ENCODE peak calls at places on chromosomes 16 and 17, in five cellular contexts. One of them, this sample, is unnamed.

GRCh38 chr17:42845918-42846593 is 1.7 kb downstream of the AOC2 start:
- DNase-seq in brain microvascular endothelial cell: no peak
- DNase-seq in bronchial epithelial cell: no peak
- DNase-seq in epithelial cell of proximal tubule: no peak
- DNase-seq in fibroblast of lung: no peak
- DNase-seq in this sample: no peak

GRCh38 chr17:29740017-29740416 is 117.3 kb upstream of the CORO6 start:
- DNase-seq in brain microvascular endothelial cell: no peak
- DNase-seq in bronchial epithelial cell: no peak
- DNase-seq in epithelial cell of proximal tubule: no peak
- DNase-seq in fibroblast of lung: no peak
- DNase-seq in this sample: no peak

GRCh38 chr16:31010539-31010938 is at the start of gene STX1B:
- DNase-seq in brain microvascular endothelial cell: no peak
- DNase-seq in bronchial epithelial cell: no peak
- DNase-seq in epithelial cell of proximal tubule: no peak
- DNase-seq in fibroblast of lung: peak; percentile 47
- DNase-seq in this sample: peak; percentile 18

GRCh38 chr17:78692460-78693010 is 89.5 kb downstream of the CYTH1 start:
- DNase-seq in brain microvascular endothelial cell: no peak
- DNase-seq in bronchial epithelial cell: no peak
- DNase-seq in epithelial cell of proximal tubule: no peak
- DNase-seq in fibroblast of lung: no peak
- DNase-seq in this sample: no peak

GRCh38 chr16:68798398-68798797 is 44.9 kb upstream of the TANGO6 start:
- DNase-seq in brain microvascular endothelial cell: no peak
- DNase-seq in bronchial epithelial cell: peak; percentile 78
- DNase-seq in epithelial cell of proximal tubule: no peak
- DNase-seq in fibroblast of lung: no peak
- DNase-seq in this sample: no peak

GRCh38 chr16:77556203-77556602 is 121.4 kb upstream of the ADAMTS18 start:
- DNase-seq in brain microvascular endothelial cell: no peak
- DNase-seq in bronchial epithelial cell: no peak
- DNase-seq in epithelial cell of proximal tubule: no peak
- DNase-seq in fibroblast of lung: peak; percentile 48
- DNase-seq in this sample: peak; percentile 46

GRCh38 chr17:57919912-57920311 is 35.3 kb downstream of the CUEDC1 start:
- DNase-seq in brain microvascular endothelial cell: no peak
- DNase-seq in bronchial epithelial cell: no peak
- DNase-seq in epithelial cell of proximal tubule: no peak
- DNase-seq in fibroblast of lung: no peak
- DNase-seq in this sample: no peak

GRCh38 chr17:41870627-41871026 is 5.4 kb upstream of the KLHL11 start:
- DNase-seq in brain microvascular endothelial cell: no peak
- DNase-seq in bronchial epithelial cell: peak; percentile 53
- DNase-seq in epithelial cell of proximal tubule: no peak
- DNase-seq in fibroblast of lung: no peak
- DNase-seq in this sample: no peak

GRCh38 chr16:27365142-27366089 is 36.6 kb upstream of the IL21R start:
- DNase-seq in brain microvascular endothelial cell: peak; percentile 59
- DNase-seq in bronchial epithelial cell: peak; percentile 99
- DNase-seq in epithelial cell of proximal tubule: peak; percentile 15
- DNase-seq in fibroblast of lung: peak; percentile 81
- DNase-seq in this sample: peak; percentile 9

GRCh38 chr17:48767263-48767774 is 38.8 kb upstream of the HOXB13 start:
- DNase-seq in brain microvascular endothelial cell: no peak
- DNase-seq in bronchial epithelial cell: no peak
- DNase-seq in epithelial cell of proximal tubule: no peak
- DNase-seq in fibroblast of lung: no peak
- DNase-seq in this sample: no peak

GRCh38 chr17:82023447-82024241 is 539 bp downstream of the LRRC45 start:
- DNase-seq in brain microvascular endothelial cell: no peak
- DNase-seq in bronchial epithelial cell: no peak
- DNase-seq in epithelial cell of proximal tubule: no peak
- DNase-seq in fibroblast of lung: peak; percentile 16
- DNase-seq in this sample: no peak

GRCh38 chr16:11752856-11753255 is 10.2 kb upstream of the TXNDC11 start:
- DNase-seq in brain microvascular endothelial cell: no peak
- DNase-seq in bronchial epithelial cell: no peak
- DNase-seq in epithelial cell of proximal tubule: no peak
- DNase-seq in fibroblast of lung: no peak
- DNase-seq in this sample: no peak

GRCh38 chr16:31143036-31143888 is 6.6 kb downstream of the PRSS36 start:
- DNase-seq in brain microvascular endothelial cell: no peak
- DNase-seq in bronchial epithelial cell: no peak
- DNase-seq in epithelial cell of proximal tubule: no peak
- DNase-seq in fibroblast of lung: no peak
- DNase-seq in this sample: no peak

GRCh38 chr17:59561042-59561441 is 4.4 kb upstream of the DHX40 start:
- DNase-seq in brain microvascular endothelial cell: peak; percentile 18
- DNase-seq in bronchial epithelial cell: peak; percentile 29
- DNase-seq in epithelial cell of proximal tubule: no peak
- DNase-seq in fibroblast of lung: no peak
- DNase-seq in this sample: peak; percentile 8

GRCh38 chr16:84380405-84380804 is 12.1 kb downstream of the ATP2C2 start:
- DNase-seq in brain microvascular endothelial cell: no peak
- DNase-seq in bronchial epithelial cell: peak; percentile 58
- DNase-seq in epithelial cell of proximal tubule: no peak
- DNase-seq in fibroblast of lung: no peak
- DNase-seq in this sample: no peak

GRCh38 chr16:14018848-14019247 is 52.3 kb upstream of the MRTFB start:
- DNase-seq in brain microvascular endothelial cell: no peak
- DNase-seq in bronchial epithelial cell: no peak
- DNase-seq in epithelial cell of proximal tubule: peak; percentile 30
- DNase-seq in fibroblast of lung: no peak
- DNase-seq in this sample: no peak

GRCh38 chr16:9372934-9373890 is 281.8 kb downstream of the HAPSTR1 start:
- DNase-seq in brain microvascular endothelial cell: no peak
- DNase-seq in bronchial epithelial cell: no peak
- DNase-seq in epithelial cell of proximal tubule: no peak
- DNase-seq in fibroblast of lung: no peak
- DNase-seq in this sample: no peak

GRCh38 chr16:11410382-11411058 is 65.3 kb downstream of the RMI2 start:
- DNase-seq in brain microvascular endothelial cell: no peak
- DNase-seq in bronchial epithelial cell: no peak
- DNase-seq in epithelial cell of proximal tubule: no peak
- DNase-seq in fibroblast of lung: no peak
- DNase-seq in this sample: peak; percentile 31

GRCh38 chr16:66728804-66729203 is 22.6 kb downstream of the DYNC1LI2 start:
- DNase-seq in brain microvascular endothelial cell: no peak
- DNase-seq in bronchial epithelial cell: no peak
- DNase-seq in epithelial cell of proximal tubule: no peak
- DNase-seq in fibroblast of lung: no peak
- DNase-seq in this sample: no peak

GRCh38 chr16:85286970-85287814 is 174.9 kb upstream of the CIBAR2 start:
- DNase-seq in brain microvascular endothelial cell: peak; percentile 23
- DNase-seq in bronchial epithelial cell: no peak
- DNase-seq in epithelial cell of proximal tubule: no peak
- DNase-seq in fibroblast of lung: peak; percentile 63
- DNase-seq in this sample: peak; percentile 48

GRCh38 chr16:53849994-53850393 is 146.0 kb downstream of the FTO start:
- DNase-seq in brain microvascular endothelial cell: no peak
- DNase-seq in bronchial epithelial cell: no peak
- DNase-seq in epithelial cell of proximal tubule: no peak
- DNase-seq in fibroblast of lung: no peak
- DNase-seq in this sample: no peak

GRCh38 chr16:5621826-5622225 is 524.2 kb upstream of the EEF2KMT start:
- DNase-seq in brain microvascular endothelial cell: no peak
- DNase-seq in bronchial epithelial cell: no peak
- DNase-seq in epithelial cell of proximal tubule: no peak
- DNase-seq in fibroblast of lung: no peak
- DNase-seq in this sample: no peak

GRCh38 chr17:35890774-35891155 is 10.6 kb upstream of the CCL5 start:
- DNase-seq in brain microvascular endothelial cell: no peak
- DNase-seq in bronchial epithelial cell: no peak
- DNase-seq in epithelial cell of proximal tubule: no peak
- DNase-seq in fibroblast of lung: no peak
- DNase-seq in this sample: no peak

GRCh38 chr17:66652840-66653507 is 181.9 kb upstream of the CACNG5 start:
- DNase-seq in brain microvascular endothelial cell: peak; percentile 30
- DNase-seq in bronchial epithelial cell: peak; percentile 93
- DNase-seq in epithelial cell of proximal tubule: no peak
- DNase-seq in fibroblast of lung: peak; percentile 53
- DNase-seq in this sample: peak; percentile 11

GRCh38 chr16:646679-647172 is 2.4 kb upstream of the WDR90 start:
- DNase-seq in brain microvascular endothelial cell: no peak
- DNase-seq in bronchial epithelial cell: no peak
- DNase-seq in epithelial cell of proximal tubule: no peak
- DNase-seq in fibroblast of lung: no peak
- DNase-seq in this sample: no peak
- H3K4me3 ChIP-seq in brain microvascular endothelial cell: no peak overlapping the region
- H3K4me3 ChIP-seq in bronchial epithelial cell: no peak overlapping the region
- H3K4me3 ChIP-seq in epithelial cell of proximal tubule: no peak overlapping the region
- H3K4me3 ChIP-seq in fibroblast of lung: no peak overlapping the region
- H3K4me3 ChIP-seq in this sample: no peak overlapping the region

GRCh38 chr17:5035356-5035755 is at the start of gene SLC52A1:
- DNase-seq in brain microvascular endothelial cell: no peak
- DNase-seq in bronchial epithelial cell: peak; percentile 17
- DNase-seq in epithelial cell of proximal tubule: no peak
- DNase-seq in fibroblast of lung: no peak
- DNase-seq in this sample: no peak
- TF ChIP-seq CTCF in brain microvascular endothelial cell: no peak
- TF ChIP-seq CTCF in bronchial epithelial cell: no peak
- TF ChIP-seq CTCF in epithelial cell of proximal tubule: no peak
- TF ChIP-seq CTCF in fibroblast of lung: no peak
- TF ChIP-seq CTCF in this sample: no peak

GRCh38 chr17:8122391-8122922 is 1.4 kb downstream of the HES7 start:
- DNase-seq in brain microvascular endothelial cell: no peak
- DNase-seq in bronchial epithelial cell: no peak
- DNase-seq in epithelial cell of proximal tubule: no peak
- DNase-seq in fibroblast of lung: peak; percentile 45
- DNase-seq in this sample: peak; percentile 44
- H3K4me3 ChIP-seq in brain microvascular endothelial cell: peak overlapping the region; percentile 66
- H3K4me3 ChIP-seq in bronchial epithelial cell: peak overlapping the region; percentile 45
- H3K4me3 ChIP-seq in epithelial cell of proximal tubule: peak overlapping the region; percentile 75
- H3K4me3 ChIP-seq in fibroblast of lung: peak overlapping the region; percentile 63
- H3K4me3 ChIP-seq in this sample: peak overlapping the region; percentile 69

DNA sequence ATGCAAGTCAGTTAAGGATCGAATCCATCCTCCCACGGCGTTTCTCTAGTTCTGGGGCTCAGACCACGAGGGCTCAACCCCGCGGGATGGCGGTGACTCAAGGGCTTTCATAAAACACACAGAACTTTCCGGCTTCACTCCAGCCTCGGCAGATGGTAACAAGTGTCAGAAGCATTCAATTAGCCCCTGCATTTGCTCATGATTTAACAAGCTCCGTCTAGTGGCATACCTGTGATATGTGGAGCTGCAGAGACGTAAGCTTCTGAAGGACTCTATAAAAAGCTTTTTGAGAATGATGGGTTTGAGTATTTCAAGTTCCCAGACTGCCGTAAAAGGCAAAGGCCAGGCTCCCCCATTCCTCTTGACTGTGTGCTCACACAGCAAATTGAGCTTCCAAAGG is 91.3 kb upstream of the SEC14L1 start:
- DNase-seq in brain microvascular endothelial cell: no peak
- DNase-seq in bronchial epithelial cell: peak; percentile 37
- DNase-seq in epithelial cell of proximal tubule: no peak
- DNase-seq in fibroblast of lung: peak; percentile 25
- DNase-seq in this sample: no peak
- TF ChIP-seq CTCF in brain microvascular endothelial cell: no peak
- TF ChIP-seq CTCF in bronchial epithelial cell: peak; percentile 8
- TF ChIP-seq CTCF in epithelial cell of proximal tubule: peak; percentile 5
- TF ChIP-seq CTCF in fibroblast of lung: no peak
- TF ChIP-seq CTCF in this sample: no peak

GRCh38 chr17:14732211-14732610 is 431.3 kb downstream of the HS3ST3B1 start:
- DNase-seq in brain microvascular endothelial cell: no peak
- DNase-seq in bronchial epithelial cell: no peak
- DNase-seq in epithelial cell of proximal tubule: no peak
- DNase-seq in fibroblast of lung: no peak
- DNase-seq in this sample: no peak
- H3K4me3 ChIP-seq in brain microvascular endothelial cell: no peak overlapping the region
- H3K4me3 ChIP-seq in bronchial epithelial cell: no peak overlapping the region
- H3K4me3 ChIP-seq in epithelial cell of proximal tubule: no peak overlapping the region
- H3K4me3 ChIP-seq in fibroblast of lung: no peak overlapping the region
- H3K4me3 ChIP-seq in this sample: no peak overlapping the region

DNA sequence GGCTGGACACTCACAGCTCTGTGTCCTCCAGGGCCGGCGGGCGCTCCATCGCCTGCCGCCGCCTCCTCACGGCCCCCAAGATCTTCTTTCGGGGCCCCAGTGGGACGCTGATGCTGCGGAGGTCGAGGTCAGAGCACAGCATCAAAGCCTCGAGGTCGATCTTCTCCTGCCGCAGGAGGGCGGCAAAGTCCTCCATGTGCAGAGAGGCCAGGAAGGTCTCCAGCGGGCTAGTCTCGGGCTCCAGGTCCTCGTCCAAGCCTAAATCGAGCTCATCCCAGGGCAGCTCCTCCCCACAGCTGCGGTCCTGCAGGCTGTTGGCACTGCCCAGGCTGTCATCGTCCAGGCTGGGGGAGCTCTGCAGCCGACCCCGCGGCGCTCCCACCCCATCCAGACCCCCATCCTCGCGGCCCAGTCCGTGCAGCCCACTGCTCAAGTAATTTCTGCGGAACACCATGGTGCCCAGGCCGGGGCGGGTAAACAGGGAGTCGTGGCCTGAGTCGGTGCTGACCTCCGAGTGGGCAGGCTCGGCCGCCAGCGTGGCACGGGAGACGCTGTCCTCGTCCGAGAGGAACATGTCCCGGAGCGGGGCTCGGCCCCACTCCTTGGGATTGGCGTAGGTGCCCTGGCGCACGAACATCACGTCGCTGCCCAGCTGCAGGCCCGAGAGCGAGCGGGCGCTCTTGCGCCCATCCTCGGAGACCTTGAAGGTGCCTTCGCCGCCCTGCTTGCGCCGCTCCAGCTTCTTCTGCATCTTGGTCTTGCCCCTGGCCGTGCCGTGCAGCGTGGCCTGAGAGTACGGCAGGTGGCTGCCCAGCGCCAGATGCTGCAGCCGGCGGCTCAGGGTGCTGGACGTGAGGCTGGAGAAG is 3.4 kb downstream of the USH1G start:
- DNase-seq in brain microvascular endothelial cell: no peak
- DNase-seq in bronchial epithelial cell: no peak
- DNase-seq in epithelial cell of proximal tubule: no peak
- DNase-seq in fibroblast of lung: no peak
- DNase-seq in this sample: peak; percentile 12
- TF ChIP-seq CTCF in brain microvascular endothelial cell: peak; percentile 38
- TF ChIP-seq CTCF in bronchial epithelial cell: no peak
- TF ChIP-seq CTCF in epithelial cell of proximal tubule: no peak
- TF ChIP-seq CTCF in fibroblast of lung: peak; percentile 25
- TF ChIP-seq CTCF in this sample: peak; percentile 40

This sample was measured in AG10803.